ENCODE peak calls at places on chromosomes 11 and 22, in ten cellular contexts. E is progenitor cell of endocrine pancreas; C is AG04450; N is cardiac fibroblast; D is neural crest cell; R is stomach; W is CD4-positive, alpha-beta T cell; M is fibroblast of pulmonary artery; F is psoas muscle; Q is epithelial cell of esophagus. U is an unnamed sample.
A peak's percentile ranks its signal among the peaks of the same experiment; 100 is the strongest.

GRCh38 chr11:7072401-7073028 is 16.3 kb upstream of the RBMXL2 start:
- DNase-seq in W (no peak), N (no peak), F (no peak), E (no peak), D (no peak), Q (peak; percentile 62), M (no peak), R (no peak), C (no peak), U (no peak)

GRCh38 chr22:35609261-35609660 is 7.9 kb downstream of the MB start:
- DNase-seq in M (no peak), Q (no peak), F (no peak), W (no peak), D (no peak), C (no peak), E (no peak), R (no peak), N (no peak), U (no peak)

GRCh38 chr11:126132319-126132718 is 69.7 kb upstream of the CDON start:
- DNase-seq in N (no peak), M (peak; percentile 35), C (no peak), D (no peak), W (no peak), Q (peak; percentile 59), R (peak; percentile 70), E (no peak), F (peak; percentile 50), U (no peak)

GRCh38 chr11:17772704-17773600 is 38.4 kb downstream of the KCNC1 start:
- DNase-seq in M (no peak), R (no peak), Q (no peak), W (no peak), E (no peak), C (no peak), D (no peak), F (no peak), N (no peak), U (no peak)

GRCh38 chr11:3153291-3153861 is 11.7 kb downstream of the OSBPL5 start:
- DNase-seq in M (peak; percentile 85), C (peak; percentile 70), R (no peak), D (no peak), F (peak; percentile 73), W (no peak), E (no peak), Q (no peak), N (peak; percentile 80), U (no peak)

GRCh38 chr11:3166268-3167142 is 1.4 kb upstream of the OSBPL5 start:
- DNase-seq in R (no peak), W (no peak), E (no peak), N (no peak), M (no peak), D (no peak), F (no peak), C (no peak), Q (no peak), U (no peak)

GRCh38 chr11:3130269-3131071 is 34.6 kb downstream of the OSBPL5 start:
- DNase-seq in R (no peak), Q (peak; percentile 96), M (no peak), N (no peak), E (no peak), C (no peak), F (peak; percentile 44), W (no peak), D (no peak), U (no peak)

GRCh38 chr22:20396639-20397038 is 2.7 kb downstream of the ZNF74 start:
- DNase-seq in Q (no peak), R (no peak), W (no peak), D (no peak), F (no peak), N (peak; percentile 55), C (no peak), E (no peak), M (no peak), U (no peak)

GRCh38 chr11:67271548-67272284 is 5.4 kb downstream of the GRK2 start:
- DNase-seq in C (no peak), M (no peak), R (no peak), Q (no peak), N (no peak), W (peak; percentile 57), E (no peak), D (no peak), F (no peak), U (peak; percentile 57)

GRCh38 chr11:79160786-79161403 is 279.9 kb downstream of the TENM4 start:
- DNase-seq in R (no peak), C (no peak), D (no peak), Q (peak; percentile 67), F (no peak), W (no peak), N (peak; percentile 53), M (peak; percentile 37), E (no peak), U (no peak)

GRCh38 chr22:50118557-50119168 is 28.9 kb downstream of the MOV10L1 start:
- DNase-seq in W (no peak), Q (no peak), E (no peak), M (peak; percentile 100), R (no peak), C (peak; percentile 90), D (no peak), N (peak; percentile 93), F (no peak), U (no peak)

GRCh38 chr22:29715240-29715639 is 4.6 kb upstream of the CABP7 start:
- DNase-seq in R (no peak), M (no peak), Q (no peak), N (no peak), D (no peak), F (no peak), W (no peak), C (no peak), E (no peak), U (no peak)

GRCh38 chr11:15883349-15883961 is 472.9 kb downstream of the SOX6 start:
- DNase-seq in Q (no peak), R (no peak), N (peak; percentile 10), D (no peak), C (no peak), F (no peak), W (no peak), E (no peak), M (peak; percentile 30), U (no peak)

GRCh38 chr11:279966-280761 is 2.0 kb downstream of the NLRP6 start:
- DNase-seq in Q (peak; percentile 47), N (peak; percentile 42), D (no peak), W (peak; percentile 60), M (peak; percentile 35), C (no peak), F (no peak), E (no peak), R (no peak), U (peak; percentile 43)

GRCh38 chr11:280762-281485 is 2.7 kb downstream of the NLRP6 start:
- DNase-seq in Q (no peak), C (no peak), R (no peak), M (no peak), E (no peak), D (no peak), W (peak; percentile 48), N (no peak), F (no peak), U (no peak)

GRCh38 chr11:278001-278951 is at the start of gene NLRP6:
- DNase-seq in W (peak; percentile 34), C (no peak), F (no peak), R (no peak), M (no peak), E (no peak), Q (no peak), N (no peak), D (no peak), U (no peak)

GRCh38 chr11:281486-282161 is 3.4 kb downstream of the NLRP6 start:
- DNase-seq in W (peak; percentile 59), E (no peak), R (no peak), C (no peak), Q (no peak), D (no peak), M (no peak), F (no peak), N (no peak), U (no peak)

GRCh38 chr11:279040-279965 is 1.1 kb downstream of the NLRP6 start:
- DNase-seq in D (no peak), F (no peak), Q (no peak), R (no peak), W (peak; percentile 49), M (no peak), C (no peak), N (no peak), E (no peak), U (no peak)
- TF ChIP-seq CTCF in D (no peak), F (no peak), Q (no peak), R (no peak), W (no peak), M (no peak), C (no peak), N (no peak), E (no peak), U (no peak)

GRCh38 chr11:111305871-111306270 is 7.5 kb downstream of the POU2AF3 start:
- DNase-seq in D (no peak), R (no peak), Q (no peak), C (no peak), W (no peak), N (no peak), E (no peak), M (no peak), F (no peak), U (no peak)
- TF ChIP-seq CTCF in D (no peak), R (no peak), Q (no peak), C (no peak), W (no peak), N (no peak), E (no peak), M (no peak), F (no peak), U (no peak)

DNA sequence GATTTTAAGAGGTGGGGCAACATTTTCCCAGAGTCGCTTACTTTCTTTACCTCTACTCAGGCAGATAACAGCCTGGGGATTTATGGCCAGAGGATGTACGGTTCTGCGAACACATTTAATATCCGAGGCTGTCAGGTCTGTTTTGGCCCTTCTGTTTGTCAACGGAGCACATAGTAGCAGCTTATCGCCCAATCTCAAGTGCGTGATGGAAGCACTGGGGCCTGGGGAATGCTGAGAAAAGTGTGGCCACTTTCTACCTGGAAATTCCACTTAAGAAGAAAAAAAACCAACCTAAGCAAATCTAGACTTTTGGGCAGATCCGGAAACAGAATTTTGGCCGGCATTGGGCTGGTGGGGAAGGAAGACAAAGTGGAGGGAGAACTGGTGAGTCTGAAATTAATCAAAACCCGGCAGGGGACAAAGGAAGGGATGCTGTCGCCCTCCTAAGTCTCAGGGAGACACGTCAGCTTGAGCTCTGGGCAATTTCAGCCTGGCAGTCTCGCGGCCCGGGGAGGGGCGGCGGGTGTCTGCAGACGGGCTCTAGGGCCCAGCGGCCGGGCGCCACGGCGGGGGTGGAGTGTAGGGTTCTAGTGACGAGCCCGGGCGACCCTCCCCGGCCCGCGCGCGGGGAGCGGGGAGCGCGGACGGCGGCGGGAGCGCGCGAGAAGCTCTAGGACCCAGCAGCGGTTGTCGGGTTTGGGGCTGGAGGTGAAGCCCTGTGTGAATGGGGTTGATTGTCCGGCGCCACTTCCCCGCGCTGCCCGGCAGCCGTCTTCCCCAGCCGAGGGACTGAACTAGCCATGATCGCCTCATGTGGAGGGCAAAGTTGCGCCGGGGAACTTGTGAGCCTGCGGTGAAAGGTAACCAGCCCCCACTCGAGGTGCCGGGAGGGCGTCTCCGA is at the start of gene AMOTL1:
- DNase-seq in C (peak; percentile 33), E (peak; percentile 76), M (peak; percentile 86), D (peak; percentile 80), R (peak; percentile 71), F (peak; percentile 94), W (peak; percentile 37), Q (peak; percentile 91), N (peak; percentile 86), U (peak; percentile 26)
- TF ChIP-seq CTCF in C (no peak), E (peak; percentile 12), M (no peak), D (no peak), R (no peak), F (no peak), W (no peak), Q (no peak), N (no peak), U (no peak)

GRCh38 chr11:75270896-75271415 is 30.4 kb downstream of the TPBGL start:
- DNase-seq in E (no peak), N (peak; percentile 36), C (no peak), W (peak; percentile 33), M (peak; percentile 32), F (no peak), R (no peak), D (no peak), Q (peak; percentile 26), U (no peak)
- TF ChIP-seq CTCF in E (no peak), N (peak; percentile 48), C (peak; percentile 42), W (peak; percentile 63), M (peak; percentile 48), F (no peak), R (no peak), D (peak; percentile 32), Q (peak; percentile 52), U (no peak)